ENCODE peak calls at places on chromosomes 13 and 19, in five cellular contexts. One of them, this sample, is unnamed.
A peak's percentile ranks its signal among the peaks of the same experiment; 100 is the strongest.

GRCh38 chr13:112849500-112849899 is 119.5 kb upstream of the MCF2L start:
- DNase-seq in colonic mucosa: no peak
- DNase-seq in left ventricle myocardium inferior: no peak
- DNase-seq in right lobe of liver: no peak
- DNase-seq in effector memory CD4-positive, alpha-beta T cell: no peak
- DNase-seq in this sample: peak; percentile 3

GRCh38 chr13:50320297-50320862 is 305.1 kb downstream of the KCNRG start:
- DNase-seq in colonic mucosa: no peak
- DNase-seq in left ventricle myocardium inferior: no peak
- DNase-seq in right lobe of liver: no peak
- DNase-seq in effector memory CD4-positive, alpha-beta T cell: no peak
- DNase-seq in this sample: peak; percentile 27

GRCh38 chr19:5334366-5334739 is 6.3 kb downstream of the PTPRS start:
- DNase-seq in colonic mucosa: no peak
- DNase-seq in left ventricle myocardium inferior: no peak
- DNase-seq in right lobe of liver: no peak
- DNase-seq in effector memory CD4-positive, alpha-beta T cell: no peak
- DNase-seq in this sample: no peak

GRCh38 chr19:48634036-48634342 is 3.2 kb downstream of the DBP start:
- DNase-seq in colonic mucosa: no peak
- DNase-seq in left ventricle myocardium inferior: no peak
- DNase-seq in right lobe of liver: no peak
- DNase-seq in effector memory CD4-positive, alpha-beta T cell: no peak
- DNase-seq in this sample: no peak

GRCh38 chr13:108700421-108701170 is 71.2 kb downstream of the MYO16 start:
- DNase-seq in colonic mucosa: no peak
- DNase-seq in left ventricle myocardium inferior: no peak
- DNase-seq in right lobe of liver: no peak
- DNase-seq in effector memory CD4-positive, alpha-beta T cell: no peak
- DNase-seq in this sample: no peak

GRCh38 chr19:33470686-33471085 is 50.9 kb downstream of the PEPD start:
- DNase-seq in colonic mucosa: no peak
- DNase-seq in left ventricle myocardium inferior: no peak
- DNase-seq in right lobe of liver: no peak
- DNase-seq in effector memory CD4-positive, alpha-beta T cell: no peak
- DNase-seq in this sample: no peak

GRCh38 chr19:47229674-47230121 is 1.3 kb downstream of the BBC3 start:
- DNase-seq in colonic mucosa: peak; percentile 59
- DNase-seq in left ventricle myocardium inferior: no peak
- DNase-seq in right lobe of liver: no peak
- DNase-seq in effector memory CD4-positive, alpha-beta T cell: no peak
- DNase-seq in this sample: no peak

GRCh38 chr13:40153516-40153915 is 498.1 kb downstream of the COG6 start:
- DNase-seq in colonic mucosa: no peak
- DNase-seq in left ventricle myocardium inferior: no peak
- DNase-seq in right lobe of liver: no peak
- DNase-seq in effector memory CD4-positive, alpha-beta T cell: no peak
- DNase-seq in this sample: peak; percentile 16

GRCh38 chr13:48291730-48292129 is 11.8 kb upstream of the RB1 start:
- DNase-seq in colonic mucosa: no peak
- DNase-seq in left ventricle myocardium inferior: no peak
- DNase-seq in right lobe of liver: no peak
- DNase-seq in effector memory CD4-positive, alpha-beta T cell: no peak
- DNase-seq in this sample: peak; percentile 65

GRCh38 chr13:101272886-101273285 is 143.4 kb downstream of the NALCN start:
- DNase-seq in colonic mucosa: no peak
- DNase-seq in left ventricle myocardium inferior: no peak
- DNase-seq in right lobe of liver: no peak
- DNase-seq in effector memory CD4-positive, alpha-beta T cell: no peak
- DNase-seq in this sample: no peak

GRCh38 chr19:15437355-15438123 is 12.2 kb downstream of the WIZ start:
- DNase-seq in colonic mucosa: no peak
- DNase-seq in left ventricle myocardium inferior: no peak
- DNase-seq in right lobe of liver: no peak
- DNase-seq in effector memory CD4-positive, alpha-beta T cell: no peak
- DNase-seq in this sample: no peak

DNA sequence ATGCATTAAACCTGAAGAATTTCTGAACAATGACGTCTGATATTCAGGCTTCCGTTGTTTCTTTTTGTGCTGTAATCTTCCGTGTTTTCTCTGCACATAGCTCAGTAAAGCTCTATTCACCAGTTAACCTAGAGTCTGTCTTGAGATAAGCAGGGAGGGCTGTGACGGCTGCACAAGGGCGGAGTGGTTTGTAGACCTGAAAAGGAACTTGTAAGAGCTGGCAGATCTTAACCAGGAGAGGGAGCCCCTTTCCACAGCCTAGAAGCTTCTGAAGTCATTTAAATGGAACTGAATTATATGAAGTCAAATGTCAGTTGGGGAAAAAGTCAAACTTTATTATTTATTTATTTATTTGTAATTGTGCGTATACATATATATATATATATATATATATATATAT is 27.5 kb downstream of the DPRX start:
- DNase-seq in colonic mucosa: no peak
- DNase-seq in left ventricle myocardium inferior: no peak
- DNase-seq in right lobe of liver: peak; percentile 38
- DNase-seq in effector memory CD4-positive, alpha-beta T cell: no peak
- DNase-seq in this sample: no peak
- H3K9me3 ChIP-seq in colonic mucosa: no peaks in the 10 kb centered on the region
- H3K9me3 ChIP-seq in left ventricle myocardium inferior: peaks cover 16% of the 10 kb centered on the region
- H3K9me3 ChIP-seq in right lobe of liver: no peaks in the 10 kb centered on the region
- H3K9me3 ChIP-seq in effector memory CD4-positive, alpha-beta T cell: no peaks in the 10 kb centered on the region
- H3K9me3 ChIP-seq in this sample: peaks cover 2% of the 10 kb centered on the region

DNA sequence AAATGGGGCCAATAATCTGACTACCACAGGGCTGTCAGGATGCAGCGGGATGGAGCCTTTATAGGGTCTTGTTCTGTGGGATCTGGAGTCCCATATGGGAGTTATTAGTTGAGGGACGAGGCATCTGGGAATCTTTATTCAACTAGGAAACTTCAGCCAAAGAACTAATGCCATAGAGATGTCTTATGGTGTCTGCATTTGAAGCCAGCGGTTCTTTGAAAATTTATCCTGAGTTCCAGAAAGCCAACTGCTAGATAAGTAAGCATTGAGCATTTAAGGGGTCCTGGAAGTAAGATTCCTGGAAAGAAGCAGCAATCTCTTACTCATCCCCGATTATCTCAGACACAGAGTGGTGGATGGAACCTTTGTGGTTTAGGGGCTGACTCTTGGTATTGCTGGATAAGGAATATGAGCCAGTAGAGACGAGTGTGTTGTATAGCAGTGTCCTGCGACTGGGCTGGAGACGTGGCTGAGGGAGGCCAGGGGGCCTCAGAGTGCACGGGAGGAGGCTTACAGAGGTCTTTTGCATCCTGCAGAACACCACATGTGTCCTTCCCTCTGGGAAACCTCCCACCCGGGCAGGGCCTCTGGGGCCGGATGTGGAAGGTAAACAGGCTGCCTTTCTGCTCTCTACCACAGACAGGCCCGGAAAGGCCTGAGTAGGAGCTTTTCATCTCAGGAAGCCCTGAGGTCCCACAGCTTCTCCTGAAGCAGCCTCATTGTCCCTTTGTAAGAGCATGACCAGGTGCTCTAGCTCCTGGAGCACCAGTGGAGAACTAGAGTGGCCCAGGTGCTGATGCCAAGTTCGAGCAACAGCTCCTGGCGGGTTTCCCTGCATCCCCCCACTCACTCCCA is 28.8 kb downstream of the ACTN4 start:
- DNase-seq in colonic mucosa: no peak
- DNase-seq in left ventricle myocardium inferior: no peak
- DNase-seq in right lobe of liver: no peak
- DNase-seq in effector memory CD4-positive, alpha-beta T cell: no peak
- DNase-seq in this sample: no peak
- H3K4me1 ChIP-seq in colonic mucosa: peaks cover 16% of the 10 kb centered on the region
- H3K4me1 ChIP-seq in left ventricle myocardium inferior: peaks cover 96% of the 10 kb centered on the region
- H3K4me1 ChIP-seq in right lobe of liver: peaks cover 2% of the 10 kb centered on the region
- H3K4me1 ChIP-seq in effector memory CD4-positive, alpha-beta T cell: peaks cover 47% of the 10 kb centered on the region
- H3K4me1 ChIP-seq in this sample: peaks cover 56% of the 10 kb centered on the region

GRCh38 chr19:56764296-56764695 is 76.2 kb downstream of the PEG3 start:
- DNase-seq in colonic mucosa: no peak
- DNase-seq in left ventricle myocardium inferior: no peak
- DNase-seq in right lobe of liver: no peak
- DNase-seq in effector memory CD4-positive, alpha-beta T cell: no peak
- DNase-seq in this sample: no peak
- H3K9me3 ChIP-seq in colonic mucosa: no peaks in the 10 kb centered on the region
- H3K9me3 ChIP-seq in left ventricle myocardium inferior: peaks cover 7% of the 10 kb centered on the region
- H3K9me3 ChIP-seq in right lobe of liver: no peaks in the 10 kb centered on the region
- H3K9me3 ChIP-seq in effector memory CD4-positive, alpha-beta T cell: peaks cover 22% of the 10 kb centered on the region
- H3K9me3 ChIP-seq in this sample: no peaks in the 10 kb centered on the region

GRCh38 chr19:6519289-6519688 is 11.5 kb upstream of the TNFSF9 start:
- DNase-seq in colonic mucosa: no peak
- DNase-seq in left ventricle myocardium inferior: no peak
- DNase-seq in right lobe of liver: no peak
- DNase-seq in effector memory CD4-positive, alpha-beta T cell: no peak
- DNase-seq in this sample: peak; percentile 31
- H3K4me1 ChIP-seq in colonic mucosa: no peaks in the 10 kb centered on the region
- H3K4me1 ChIP-seq in left ventricle myocardium inferior: peaks cover 32% of the 10 kb centered on the region
- H3K4me1 ChIP-seq in right lobe of liver: no peaks in the 10 kb centered on the region
- H3K4me1 ChIP-seq in effector memory CD4-positive, alpha-beta T cell: peaks cover 26% of the 10 kb centered on the region
- H3K4me1 ChIP-seq in this sample: no peaks in the 10 kb centered on the region

GRCh38 chr13:19056984-19057490 is 124.6 kb downstream of the TUBA3C start:
- DNase-seq in colonic mucosa: no peak
- DNase-seq in left ventricle myocardium inferior: no peak
- DNase-seq in right lobe of liver: no peak
- DNase-seq in effector memory CD4-positive, alpha-beta T cell: no peak
- DNase-seq in this sample: no peak
- H3K9me3 ChIP-seq in colonic mucosa: no peaks in the 10 kb centered on the region
- H3K9me3 ChIP-seq in left ventricle myocardium inferior: peaks cover 4% of the 10 kb centered on the region
- H3K9me3 ChIP-seq in right lobe of liver: no peaks in the 10 kb centered on the region
- H3K9me3 ChIP-seq in effector memory CD4-positive, alpha-beta T cell: no peaks in the 10 kb centered on the region
- H3K9me3 ChIP-seq in this sample: no peaks in the 10 kb centered on the region

This sample was measured in small intestine.